ENCODE peak calls at places on chromosomes 12 and 14, in nine cellular contexts. G is central memory CD8-positive, alpha-beta T cell; L is fibroblast of pulmonary artery; P is BJ; I is H4; A is WTC11; X is adipocyte; T is AG04450; J is gastrocnemius medialis. S is an unnamed sample.

GRCh38 chr12:5874514-5874913 is 70.5 kb downstream of the ANO2 start:
- DNase-seq in I (no peak), P (no peak), J (no peak), G (no peak), A (no peak), T (no peak), L (no peak), X (no peak), S (no peak)

GRCh38 chr12:46266382-46266791 is 2.5 kb downstream of the SLC38A1 start:
- DNase-seq in A (no peak), J (peak), I (peak), G (no peak), X (peak), T (no peak), P (no peak), L (peak), S (peak)

GRCh38 chr14:26897186-26897585 is 299.4 kb upstream of the NOVA1 start:
- DNase-seq in P (no peak), J (no peak), T (no peak), I (no peak), X (no peak), A (no peak), G (no peak), L (no peak), S (no peak)

GRCh38 chr12:65867428-65867827 is 43.1 kb downstream of the HMGA2 start:
- DNase-seq in P (no peak), T (no peak), A (no peak), L (peak), J (no peak), G (no peak), I (no peak), X (peak), S (no peak)

GRCh38 chr12:112486361-112486760 is 67.6 kb downstream of the PTPN11 start:
- DNase-seq in L (no peak), X (no peak), T (no peak), G (no peak), I (no peak), P (no peak), A (no peak), J (no peak), S (no peak)

GRCh38 chr12:98053202-98053601 is 462.2 kb upstream of the TMPO start:
- DNase-seq in L (no peak), I (no peak), G (no peak), T (no peak), X (no peak), A (no peak), P (no peak), J (no peak), S (no peak)

GRCh38 chr12:52804029-52804428 is 8.1 kb upstream of the KRT3 start:
- DNase-seq in G (no peak), I (no peak), P (no peak), J (no peak), L (no peak), X (no peak), T (no peak), A (no peak), S (no peak)

GRCh38 chr14:102731101-102731870 is 46.0 kb upstream of the TRAF3 start:
- DNase-seq in G (no peak), I (no peak), J (no peak), A (no peak), L (no peak), T (no peak), X (no peak), P (no peak), S (no peak)

S was measured in lower leg skin.